ENCODE peak calls at places on chromosome 20, in eight cellular contexts. W is midbrain; N is RWPE1; J is stimulated activated CD4-positive, alpha-beta T cell treated with anti-CD3 and anti-CD28 coated beads, TNF-alpha, amount 100 ng/mL, for 24 hours; M is upper lobe of left lung; K is sigmoid colon; F is GM03348; S is ACHN. G is an unnamed sample.

GRCh38 chr20:50379049-50379990 is 130.9 kb upstream of the PTPN1 start:
- DNase-seq in K (peak; percentile 98), F (peak; percentile 81), J (no peak), S (no peak), W (no peak), M (peak; percentile 95), N (no peak), G (no peak)

GRCh38 chr20:31522756-31523155 is 8.5 kb downstream of the HM13 start:
- DNase-seq in N (no peak), K (no peak), S (no peak), M (no peak), J (no peak), W (no peak), F (no peak), G (no peak)

GRCh38 chr20:5156670-5157448 is 30.1 kb downstream of the CDS2 start:
- DNase-seq in K (no peak), S (peak; percentile 57), J (no peak), M (no peak), F (no peak), N (no peak), W (no peak), G (no peak)

GRCh38 chr20:63534831-63535651 is 2.1 kb downstream of the PTK6 start:
- DNase-seq in M (no peak), F (no peak), N (peak; percentile 83), J (no peak), W (no peak), K (no peak), S (no peak), G (no peak)

GRCh38 chr20:48770700-48771099 is 57.1 kb downstream of the PREX1 start:
- DNase-seq in W (no peak), N (no peak), F (no peak), M (no peak), K (no peak), J (no peak), S (no peak), G (no peak)

GRCh38 chr20:6828794-6829423 is 61.4 kb downstream of the BMP2 start:
- DNase-seq in N (peak; percentile 82), M (peak; percentile 65), S (peak; percentile 66), F (peak; percentile 68), J (peak; percentile 12), K (no peak), W (peak; percentile 78), G (peak; percentile 11)

GRCh38 chr20:23875606-23876237 is 3.8 kb downstream of the CST5 start:
- DNase-seq in N (no peak), M (no peak), S (no peak), W (no peak), F (no peak), K (no peak), J (no peak), G (no peak)

GRCh38 chr20:48787861-48788375 is 39.9 kb downstream of the PREX1 start:
- DNase-seq in F (peak; percentile 80), M (no peak), W (peak; percentile 10), N (peak; percentile 55), J (no peak), K (peak; percentile 74), S (peak; percentile 17), G (no peak)

GRCh38 chr20:33812673-33813462 is 1.7 kb downstream of the CHMP4B start:
- DNase-seq in W (no peak), N (peak; percentile 38), F (peak; percentile 52), M (no peak), S (peak; percentile 32), K (no peak), J (no peak), G (no peak)

GRCh38 chr20:18048191-18048590 is 9.5 kb downstream of the OVOL2 start:
- DNase-seq in W (no peak), S (no peak), F (no peak), J (no peak), K (no peak), M (no peak), N (no peak), G (no peak)

GRCh38 chr20:62079166-62079565 is 13.5 kb upstream of the TAF4 start:
- DNase-seq in F (no peak), S (no peak), J (no peak), K (no peak), W (no peak), M (no peak), N (no peak), G (no peak)

GRCh38 chr20:63897978-63898561 is 3.1 kb downstream of the DNAJC5 start:
- DNase-seq in S (no peak), F (no peak), N (no peak), M (no peak), K (no peak), W (no peak), J (no peak), G (no peak)

GRCh38 chr20:4604580-4604979 is 117.1 kb upstream of the PRND start:
- DNase-seq in M (no peak), F (no peak), J (no peak), N (no peak), W (no peak), K (no peak), S (no peak), G (no peak)

GRCh38 chr20:46255440-46256104 is 52.7 kb downstream of the CDH22 start:
- DNase-seq in M (peak; percentile 65), N (peak; percentile 97), S (peak; percentile 68), W (peak; percentile 3), F (no peak), K (peak; percentile 77), J (peak; percentile 9), G (no peak)

GRCh38 chr20:55052464-55052863 is 577.1 kb downstream of the DOK5 start:
- DNase-seq in N (no peak), M (no peak), S (no peak), K (no peak), J (no peak), F (no peak), W (no peak), G (no peak)

GRCh38 chr20:48075591-48076174 is 290.4 kb upstream of the SULF2 start:
- DNase-seq in J (no peak), S (no peak), N (no peak), M (no peak), F (no peak), W (no peak), K (no peak), G (no peak)

GRCh38 chr20:33668087-33668790 is 1.5 kb downstream of the ACTL10 start:
- DNase-seq in W (peak; percentile 61), N (peak; percentile 97), F (peak; percentile 90), S (peak; percentile 35), M (peak; percentile 91), K (peak; percentile 93), J (no peak), G (no peak)

GRCh38 chr20:22623211-22623610 is 38.8 kb upstream of the FOXA2 start:
- DNase-seq in N (no peak), F (no peak), M (no peak), W (no peak), S (no peak), K (no peak), J (no peak), G (no peak)

GRCh38 chr20:20160513-20160912 is 108.2 kb downstream of the CFAP61 start:
- DNase-seq in W (no peak), N (no peak), S (no peak), J (no peak), K (no peak), F (no peak), M (no peak), G (no peak)

GRCh38 chr20:53829706-53830521 is 236.3 kb upstream of the ZNF217 start:
- DNase-seq in N (peak; percentile 17), J (no peak), S (peak; percentile 58), M (no peak), K (no peak), F (peak; percentile 24), W (no peak), G (no peak)

GRCh38 chr20:47412073-47412472 is 55.6 kb upstream of the ZMYND8 start:
- DNase-seq in J (no peak), N (no peak), W (no peak), M (no peak), S (no peak), K (no peak), F (no peak), G (no peak)

GRCh38 chr20:49919009-49919408 is 3.7 kb upstream of the SPATA2 start:
- DNase-seq in J (no peak), M (no peak), F (no peak), K (peak; percentile 33), W (no peak), N (no peak), S (no peak), G (no peak)

G was measured in GM18507.